ENCODE peak calls at places on chromosome 20, in five cellular contexts. One of them, this sample, is unnamed.

GRCh38 chr20:4026093-4026601 is 10.8 kb upstream of the RNF24 start:
- DNase-seq in HCT116: no peak
- DNase-seq in GM12892: no peak
- DNase-seq in sigmoid colon: peak; percentile 73
- DNase-seq in esophagus muscularis mucosa: peak; percentile 88
- DNase-seq in this sample: peak; percentile 79

GRCh38 chr20:61529354-61529753 is 277.3 kb downstream of the CDH4 start:
- DNase-seq in esophagus muscularis mucosa: no peak
- DNase-seq in HCT116: no peak
- DNase-seq in GM12892: no peak
- DNase-seq in sigmoid colon: no peak
- DNase-seq in this sample: peak; percentile 22

GRCh38 chr20:9323622-9324021 is 190.8 kb upstream of the LAMP5 start:
- DNase-seq in GM12892: no peak
- DNase-seq in sigmoid colon: no peak
- DNase-seq in esophagus muscularis mucosa: no peak
- DNase-seq in HCT116: peak; percentile 7
- DNase-seq in this sample: no peak

GRCh38 chr20:7327815-7328214 is 560.3 kb downstream of the BMP2 start:
- DNase-seq in sigmoid colon: no peak
- DNase-seq in GM12892: no peak
- DNase-seq in HCT116: no peak
- DNase-seq in esophagus muscularis mucosa: no peak
- DNase-seq in this sample: no peak

GRCh38 chr20:36149469-36149868 is 5.1 kb upstream of the EPB41L1 start:
- DNase-seq in GM12892: no peak
- DNase-seq in HCT116: no peak
- DNase-seq in esophagus muscularis mucosa: no peak
- DNase-seq in sigmoid colon: no peak
- DNase-seq in this sample: no peak

GRCh38 chr20:9408422-9409300 is 105.7 kb upstream of the LAMP5 start:
- DNase-seq in GM12892: no peak
- DNase-seq in HCT116: no peak
- DNase-seq in sigmoid colon: no peak
- DNase-seq in esophagus muscularis mucosa: no peak
- DNase-seq in this sample: no peak

GRCh38 chr20:4532772-4533171 is 188.9 kb upstream of the PRND start:
- DNase-seq in HCT116: no peak
- DNase-seq in sigmoid colon: no peak
- DNase-seq in esophagus muscularis mucosa: no peak
- DNase-seq in GM12892: no peak
- DNase-seq in this sample: no peak

GRCh38 chr20:63738687-63739128 is 868 bp upstream of the SLC2A4RG start:
- DNase-seq in HCT116: no peak
- DNase-seq in GM12892: no peak
- DNase-seq in sigmoid colon: peak; percentile 89
- DNase-seq in esophagus muscularis mucosa: no peak
- DNase-seq in this sample: no peak

GRCh38 chr20:47204008-47204745 is 152.3 kb downstream of the ZMYND8 start:
- DNase-seq in esophagus muscularis mucosa: no peak
- DNase-seq in sigmoid colon: no peak
- DNase-seq in HCT116: peak; percentile 92
- DNase-seq in GM12892: no peak
- DNase-seq in this sample: no peak

GRCh38 chr20:4256886-4257285 is 241.5 kb upstream of the RNF24 start:
- DNase-seq in GM12892: no peak
- DNase-seq in esophagus muscularis mucosa: no peak
- DNase-seq in sigmoid colon: no peak
- DNase-seq in HCT116: no peak
- DNase-seq in this sample: peak; percentile 39

GRCh38 chr20:1503564-1504227 is 12.5 kb upstream of the SIRPB2 start:
- DNase-seq in HCT116: peak; percentile 91
- DNase-seq in GM12892: peak; percentile 28
- DNase-seq in sigmoid colon: no peak
- DNase-seq in esophagus muscularis mucosa: peak; percentile 89
- DNase-seq in this sample: peak; percentile 66

GRCh38 chr20:50729925-50730764 is 1.2 kb upstream of the PARD6B start:
- DNase-seq in HCT116: no peak
- DNase-seq in GM12892: no peak
- DNase-seq in esophagus muscularis mucosa: peak; percentile 89
- DNase-seq in sigmoid colon: no peak
- DNase-seq in this sample: no peak

GRCh38 chr20:49759266-49759950 is 45.7 kb upstream of the B4GALT5 start:
- DNase-seq in sigmoid colon: no peak
- DNase-seq in HCT116: no peak
- DNase-seq in esophagus muscularis mucosa: no peak
- DNase-seq in GM12892: no peak
- DNase-seq in this sample: no peak

GRCh38 chr20:18739785-18740184 is 73.8 kb upstream of the SCP2D1 start:
- DNase-seq in sigmoid colon: peak; percentile 89
- DNase-seq in esophagus muscularis mucosa: no peak
- DNase-seq in HCT116: no peak
- DNase-seq in GM12892: no peak
- DNase-seq in this sample: no peak

GRCh38 chr20:54195483-54196472 is 12.1 kb upstream of the PFDN4 start:
- DNase-seq in HCT116: no peak
- DNase-seq in GM12892: no peak
- DNase-seq in sigmoid colon: no peak
- DNase-seq in esophagus muscularis mucosa: peak; percentile 55
- DNase-seq in this sample: no peak

GRCh38 chr20:51529027-51529749 is 13.3 kb downstream of the NFATC2 start:
- DNase-seq in GM12892: no peak
- DNase-seq in sigmoid colon: no peak
- DNase-seq in esophagus muscularis mucosa: no peak
- DNase-seq in HCT116: no peak
- DNase-seq in this sample: no peak

GRCh38 chr20:44616604-44616964 is 34.2 kb downstream of the PKIG start:
- DNase-seq in HCT116: no peak
- DNase-seq in GM12892: no peak
- DNase-seq in esophagus muscularis mucosa: no peak
- DNase-seq in sigmoid colon: no peak
- DNase-seq in this sample: peak; percentile 39

GRCh38 chr20:22789661-22790060 is 205.3 kb upstream of the FOXA2 start:
- DNase-seq in sigmoid colon: no peak
- DNase-seq in HCT116: no peak
- DNase-seq in esophagus muscularis mucosa: no peak
- DNase-seq in GM12892: no peak
- DNase-seq in this sample: no peak

GRCh38 chr20:2521369-2522305 is 12.9 kb upstream of the ZNF343 start:
- DNase-seq in HCT116: peak; percentile 39
- DNase-seq in sigmoid colon: no peak
- DNase-seq in GM12892: no peak
- DNase-seq in esophagus muscularis mucosa: peak; percentile 72
- DNase-seq in this sample: no peak

GRCh38 chr20:2210646-2211556 is 84.9 kb upstream of the TGM3 start:
- DNase-seq in HCT116: no peak
- DNase-seq in GM12892: no peak
- DNase-seq in sigmoid colon: no peak
- DNase-seq in esophagus muscularis mucosa: no peak
- DNase-seq in this sample: no peak

GRCh38 chr20:53316221-53316937 is 277.3 kb downstream of the ZNF217 start:
- DNase-seq in HCT116: no peak
- DNase-seq in sigmoid colon: no peak
- DNase-seq in GM12892: no peak
- DNase-seq in esophagus muscularis mucosa: no peak
- DNase-seq in this sample: no peak

GRCh38 chr20:10508468-10509251 is 73.6 kb downstream of the SLX4IP start:
- DNase-seq in sigmoid colon: peak; percentile 82
- DNase-seq in esophagus muscularis mucosa: no peak
- DNase-seq in HCT116: no peak
- DNase-seq in GM12892: no peak
- DNase-seq in this sample: no peak
- TF ChIP-seq POLR2AphosphoS5 in sigmoid colon: peak; percentile 59
- TF ChIP-seq POLR2AphosphoS5 in esophagus muscularis mucosa: no peak
- TF ChIP-seq POLR2AphosphoS5 in HCT116: no peak
- TF ChIP-seq POLR2AphosphoS5 in GM12892: no peak
- TF ChIP-seq POLR2AphosphoS5 in this sample: no peak

DNA sequence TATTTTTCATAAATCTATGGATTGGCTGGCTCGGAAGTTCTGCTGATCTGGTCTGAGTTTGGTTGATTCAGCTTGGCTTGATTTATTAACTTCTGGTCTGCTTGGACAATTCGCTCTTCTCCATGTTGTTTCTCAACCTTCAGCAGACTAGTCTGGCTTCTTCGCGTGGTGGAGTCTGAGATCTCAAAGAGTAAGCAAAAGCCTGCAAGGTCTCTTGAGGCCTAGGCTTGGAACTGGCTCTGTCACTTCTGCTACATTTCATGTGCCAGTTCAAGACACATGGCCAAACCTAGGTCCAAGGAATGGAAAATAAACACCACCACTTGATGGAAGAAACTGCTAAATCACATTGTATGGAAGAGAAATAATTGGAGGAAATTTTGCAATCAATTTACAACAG is 115.1 kb upstream of the JAG1 start:
- DNase-seq in HCT116: no peak
- DNase-seq in sigmoid colon: no peak
- DNase-seq in GM12892: no peak
- DNase-seq in esophagus muscularis mucosa: peak; percentile 62
- DNase-seq in this sample: no peak
- TF ChIP-seq POLR2AphosphoS5 in HCT116: no peak
- TF ChIP-seq POLR2AphosphoS5 in sigmoid colon: no peak
- TF ChIP-seq POLR2AphosphoS5 in GM12892: no peak
- TF ChIP-seq POLR2AphosphoS5 in esophagus muscularis mucosa: no peak
- TF ChIP-seq POLR2AphosphoS5 in this sample: no peak

DNA sequence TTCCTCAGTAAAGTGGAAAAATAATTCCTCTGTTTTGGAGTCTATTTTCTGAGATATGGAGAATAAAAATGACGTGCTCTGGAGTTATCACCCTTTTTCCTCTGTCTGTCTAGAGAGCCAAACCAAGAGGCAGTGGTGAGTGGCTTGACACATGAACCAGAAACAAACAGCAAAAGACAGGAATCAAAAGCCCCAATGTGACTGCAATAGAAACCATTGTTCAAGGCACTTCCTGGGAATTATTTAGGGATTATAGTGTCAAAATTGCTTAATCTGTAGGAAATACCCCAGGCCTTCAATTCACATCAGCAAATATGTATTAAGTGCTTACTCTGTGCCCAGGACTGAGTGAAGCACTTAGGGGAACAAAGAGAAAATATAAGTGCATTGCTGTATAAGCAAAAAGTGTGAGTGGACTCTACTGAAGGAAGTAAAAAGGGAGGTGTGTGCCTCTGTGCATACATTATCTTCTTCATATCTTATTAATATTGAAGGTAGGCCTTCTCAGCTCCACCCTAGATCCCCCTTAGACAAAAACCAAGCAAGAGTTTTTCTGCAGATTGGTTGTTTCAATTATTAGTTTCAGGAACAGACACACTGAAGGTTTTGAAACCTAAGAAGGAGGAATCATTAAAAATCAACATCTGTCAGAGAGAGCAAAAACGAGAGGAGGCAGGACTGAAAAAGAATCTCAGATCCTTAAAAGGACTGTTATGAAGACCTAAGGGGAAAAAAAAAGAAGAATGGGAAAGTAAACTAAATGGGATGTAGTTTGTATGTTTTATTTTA is 560.6 kb upstream of the JAG1 start:
- DNase-seq in sigmoid colon: no peak
- DNase-seq in GM12892: no peak
- DNase-seq in esophagus muscularis mucosa: no peak
- DNase-seq in HCT116: no peak
- DNase-seq in this sample: no peak
- TF ChIP-seq POLR2AphosphoS5 in sigmoid colon: no peak
- TF ChIP-seq POLR2AphosphoS5 in GM12892: no peak
- TF ChIP-seq POLR2AphosphoS5 in esophagus muscularis mucosa: no peak
- TF ChIP-seq POLR2AphosphoS5 in HCT116: no peak
- TF ChIP-seq POLR2AphosphoS5 in this sample: no peak

GRCh38 chr20:34375977-34376430 is 12.9 kb downstream of the ITCH start:
- DNase-seq in sigmoid colon: no peak
- DNase-seq in HCT116: no peak
- DNase-seq in GM12892: no peak
- DNase-seq in esophagus muscularis mucosa: no peak
- DNase-seq in this sample: no peak

GRCh38 chr20:34374209-34374749 is 11.2 kb downstream of the ITCH start:
- DNase-seq in GM12892: no peak
- DNase-seq in sigmoid colon: no peak
- DNase-seq in esophagus muscularis mucosa: no peak
- DNase-seq in HCT116: no peak
- DNase-seq in this sample: no peak

DNA sequence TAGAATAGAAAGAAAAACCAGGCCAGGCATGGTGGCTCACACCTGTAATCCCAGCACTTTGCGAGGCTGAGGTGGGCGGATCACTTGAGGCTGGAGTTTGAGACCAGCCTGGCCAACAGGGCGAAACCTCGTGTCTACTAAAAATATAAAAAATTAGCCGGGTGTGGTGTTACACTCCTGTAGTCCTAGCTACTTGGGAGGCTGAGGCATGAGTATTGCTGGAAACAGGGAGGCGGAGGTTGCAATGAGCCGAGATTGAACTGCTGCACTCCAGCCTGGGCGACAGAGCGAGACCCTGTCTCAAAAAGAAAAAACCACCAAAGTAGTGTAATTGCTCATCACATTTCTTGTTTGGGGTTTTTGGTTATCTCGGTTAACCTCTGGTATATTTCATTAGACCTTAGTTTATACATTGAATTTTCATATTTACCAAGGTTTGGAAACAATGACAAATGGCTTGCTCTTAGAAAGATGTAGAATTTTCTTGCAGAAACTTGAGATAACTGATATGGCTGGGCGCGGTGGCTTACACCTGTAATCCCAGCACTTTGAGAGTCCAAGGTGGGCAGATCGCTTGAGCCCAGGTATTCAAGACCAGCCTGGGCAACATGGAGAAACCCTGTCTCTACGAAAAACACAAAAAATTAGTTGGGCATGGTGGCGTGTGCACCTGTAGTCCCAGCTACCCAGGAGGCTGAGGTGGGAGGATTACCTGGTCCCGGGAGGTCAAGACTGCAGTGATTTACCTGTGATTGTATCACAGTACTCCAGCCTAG is 14.2 kb downstream of the ITCH start:
- DNase-seq in esophagus muscularis mucosa: no peak
- DNase-seq in HCT116: no peak
- DNase-seq in GM12892: no peak
- DNase-seq in sigmoid colon: no peak
- DNase-seq in this sample: no peak
- TF ChIP-seq POLR2AphosphoS5 in esophagus muscularis mucosa: no peak
- TF ChIP-seq POLR2AphosphoS5 in HCT116: no peak
- TF ChIP-seq POLR2AphosphoS5 in GM12892: no peak
- TF ChIP-seq POLR2AphosphoS5 in sigmoid colon: no peak
- TF ChIP-seq POLR2AphosphoS5 in this sample: no peak

GRCh38 chr20:57748601-57749130 is 38.9 kb upstream of the PMEPA1 start:
- DNase-seq in HCT116: peak; percentile 24
- DNase-seq in GM12892: peak; percentile 56
- DNase-seq in sigmoid colon: peak; percentile 90
- DNase-seq in esophagus muscularis mucosa: no peak
- DNase-seq in this sample: no peak
- TF ChIP-seq POLR2AphosphoS5 in HCT116: no peak
- TF ChIP-seq POLR2AphosphoS5 in GM12892: no peak
- TF ChIP-seq POLR2AphosphoS5 in sigmoid colon: peak; percentile 53
- TF ChIP-seq POLR2AphosphoS5 in esophagus muscularis mucosa: peak; percentile 64
- TF ChIP-seq POLR2AphosphoS5 in this sample: peak; percentile 11

This sample was measured in SK-N-MC.